ENCODE peak calls at places on chromosomes 6 and 20, in ten cellular contexts. F, S, M, N, B, J, Y, K, I and Z are unnamed samples.

GRCh38 chr20:57880155-57880648 is 170.4 kb upstream of the PMEPA1 start:
- DNase-seq in F (no peak), S (no peak), M (peak), N (no peak), B (no peak), J (no peak), Y (no peak), K (no peak), I (no peak), Z (no peak)

GRCh38 chr6:81996414-81996813 is 243.9 kb upstream of the TENT5A start:
- DNase-seq in F (peak), S (no peak), M (no peak), N (no peak), B (no peak), J (no peak), Y (no peak), K (no peak), I (no peak), Z (peak)

GRCh38 chr20:45685896-45686295 is 15.9 kb upstream of the WFDC11 start:
- DNase-seq in F (no peak), S (no peak), M (no peak), N (no peak), B (no peak), J (no peak), Y (no peak), K (no peak), I (no peak), Z (no peak)

GRCh38 chr6:158666637-158667359 is 16.9 kb downstream of the SYTL3 start:
- DNase-seq in F (peak), S (peak), M (peak), N (no peak), B (no peak), J (no peak), Y (no peak), K (no peak), I (no peak), Z (no peak)

GRCh38 chr20:21512634-21513180 is 1.2 kb downstream of the NKX2-2 start:
- DNase-seq in F (no peak), S (no peak), M (no peak), N (no peak), B (no peak), J (no peak), Y (no peak), K (no peak), I (no peak), Z (no peak)

GRCh38 chr20:32333181-32333987 is 24.7 kb upstream of the ASXL1 start:
- DNase-seq in F (no peak), S (no peak), M (no peak), N (no peak), B (no peak), J (no peak), Y (no peak), K (no peak), I (no peak), Z (peak)

GRCh38 chr20:62735331-62735821 is 26.7 kb downstream of the NTSR1 start:
- DNase-seq in F (no peak), S (no peak), M (no peak), N (no peak), B (no peak), J (no peak), Y (no peak), K (peak), I (no peak), Z (no peak)

GRCh38 chr20:59023616-59024015 is 4.4 kb downstream of the TUBB1 start:
- DNase-seq in F (no peak), S (no peak), M (no peak), N (no peak), B (no peak), J (no peak), Y (no peak), K (no peak), I (no peak), Z (no peak)

GRCh38 chr6:18276610-18277009 is 12.3 kb upstream of the DEK start:
- DNase-seq in F (no peak), S (no peak), M (no peak), N (no peak), B (peak), J (no peak), Y (no peak), K (no peak), I (no peak), Z (no peak)

GRCh38 chr6:123925360-123925759 is 121.7 kb downstream of the NKAIN2 start:
- DNase-seq in F (no peak), S (no peak), M (no peak), N (no peak), B (no peak), J (no peak), Y (no peak), K (no peak), I (no peak), Z (peak)

GRCh38 chr6:23013776-23014175 is 444.4 kb downstream of the HDGFL1 start:
- DNase-seq in F (no peak), S (no peak), M (peak), N (no peak), B (no peak), J (no peak), Y (no peak), K (no peak), I (no peak), Z (no peak)